ENCODE peak calls at places on chromosomes 11 and 22, in eight cellular contexts. Z is stimulated activated CD8-positive, alpha-beta memory T cell treated with anti-CD3 and anti-CD28 coated beads, Interleukin-12 subunit alpha, Interleukin-12 subunit beta, amount 100 ng/mL, for 4 hours; F is EL; H is naive thymus-derived CD4-positive, alpha-beta T cell; V is mucosa of gallbladder; R is skeletal muscle cell; C is T-helper 2 cell; B is GM04504. A is an unnamed sample.
A peak's percentile ranks its signal among the peaks of the same experiment; 100 is the strongest.

GRCh38 chr11:133234883-133235282 is 297.4 kb downstream of the OPCML start:
- DNase-seq in Z (no peak), F (no peak), H (no peak), V (no peak), R (no peak), C (no peak), B (no peak), A (no peak)

GRCh38 chr11:11937957-11938356 is 70.5 kb downstream of the DKK3 start:
- DNase-seq in Z (no peak), F (no peak), H (no peak), V (no peak), R (no peak), C (no peak), B (no peak), A (no peak)

GRCh38 chr11:1224491-1225385 is 1.9 kb downstream of the MUC5B start:
- DNase-seq in Z (no peak), F (no peak), H (no peak), V (no peak), R (no peak), C (no peak), B (no peak), A (no peak)

GRCh38 chr11:80702264-80702663 is 1261.4 kb upstream of the TENM4 start:
- DNase-seq in Z (no peak), F (no peak), H (no peak), V (no peak), R (no peak), C (no peak), B (no peak), A (no peak)

GRCh38 chr11:47981667-47982404 is 1.5 kb downstream of the PTPRJ start:
- DNase-seq in Z (no peak), F (peak; percentile 28), H (no peak), V (no peak), R (no peak), C (no peak), B (no peak), A (no peak)

GRCh38 chr11:125404811-125405481 is 91.1 kb downstream of the FEZ1 start:
- DNase-seq in Z (peak; percentile 41), F (peak; percentile 50), H (peak; percentile 75), V (peak; percentile 67), R (no peak), C (peak; percentile 46), B (no peak), A (peak; percentile 69)

GRCh38 chr11:80937831-80938230 is 1497.0 kb upstream of the TENM4 start:
- DNase-seq in Z (no peak), F (no peak), H (no peak), V (no peak), R (no peak), C (no peak), B (no peak), A (no peak)

GRCh38 chr11:120343429-120343828 is 7.2 kb downstream of the ARHGEF12 start:
- DNase-seq in Z (no peak), F (no peak), H (no peak), V (no peak), R (no peak), C (no peak), B (no peak), A (no peak)

GRCh38 chr11:105829084-105829483 is 193.0 kb downstream of the MSANTD4 start:
- DNase-seq in Z (no peak), F (no peak), H (no peak), V (no peak), R (no peak), C (no peak), B (no peak), A (no peak)

GRCh38 chr11:43989162-43989961 is 46.9 kb downstream of the C11orf96 start:
- DNase-seq in Z (no peak), F (no peak), H (no peak), V (peak; percentile 58), R (no peak), C (no peak), B (no peak), A (no peak)

GRCh38 chr11:57460017-57460755 is at the start of gene RTN4RL2:
- DNase-seq in Z (no peak), F (peak; percentile 65), H (peak; percentile 46), V (peak; percentile 33), R (no peak), C (no peak), B (no peak), A (no peak)

GRCh38 chr11:114166897-114167323 is 107.4 kb downstream of the ZBTB16 start:
- DNase-seq in Z (no peak), F (peak; percentile 81), H (no peak), V (peak; percentile 58), R (peak; percentile 77), C (no peak), B (peak; percentile 64), A (no peak)

GRCh38 chr11:65476632-65477270 is 22.1 kb upstream of the MALAT1 start:
- DNase-seq in Z (no peak), F (peak; percentile 24), H (no peak), V (no peak), R (no peak), C (peak; percentile 18), B (no peak), A (peak; percentile 64)

GRCh38 chr11:126007263-126007662 is 55.4 kb downstream of the CDON start:
- DNase-seq in Z (no peak), F (peak; percentile 13), H (no peak), V (no peak), R (peak; percentile 16), C (no peak), B (peak; percentile 24), A (no peak)

GRCh38 chr11:61874460-61874809 is 16.9 kb downstream of the FADS3 start:
- DNase-seq in Z (no peak), F (no peak), H (no peak), V (no peak), R (no peak), C (no peak), B (no peak), A (no peak)

GRCh38 chr22:20399866-20400605 is 6.1 kb downstream of the ZNF74 start:
- DNase-seq in Z (no peak), F (no peak), H (no peak), V (no peak), R (no peak), C (no peak), B (no peak), A (no peak)

GRCh38 chr11:46520971-46521745 is 72.7 kb downstream of the AMBRA1 start:
- DNase-seq in Z (no peak), F (peak; percentile 79), H (no peak), V (no peak), R (no peak), C (no peak), B (peak; percentile 22), A (no peak)

GRCh38 chr11:64833198-64833502 is 11.3 kb downstream of the CDC42BPG start:
- DNase-seq in Z (no peak), F (no peak), H (no peak), V (no peak), R (no peak), C (no peak), B (no peak), A (no peak)

GRCh38 chr11:44564653-44565007 is 833 bp upstream of the CD82 start:
- DNase-seq in Z (no peak), F (peak; percentile 84), H (no peak), V (no peak), R (peak; percentile 85), C (no peak), B (peak; percentile 69), A (peak; percentile 85)

GRCh38 chr11:111977141-111978027 is 40.2 kb downstream of the DIXDC1 start:
- DNase-seq in Z (no peak), F (peak; percentile 47), H (peak; percentile 31), V (peak; percentile 49), R (no peak), C (no peak), B (no peak), A (peak; percentile 68)

GRCh38 chr22:39292561-39293074 is 26.8 kb downstream of the RPL3 start:
- DNase-seq in Z (no peak), F (peak; percentile 98), H (no peak), V (peak; percentile 94), R (peak; percentile 87), C (no peak), B (peak; percentile 79), A (peak; percentile 92)

GRCh38 chr11:96097844-96098421 is 174.0 kb upstream of the MTMR2 start:
- DNase-seq in Z (no peak), F (peak; percentile 64), H (no peak), V (no peak), R (no peak), C (no peak), B (no peak), A (no peak)

GRCh38 chr11:9726313-9727022 is 62.6 kb downstream of the SWAP70 start:
- DNase-seq in Z (no peak), F (peak; percentile 65), H (no peak), V (no peak), R (peak; percentile 36), C (no peak), B (peak; percentile 12), A (no peak)

GRCh38 chr11:46391578-46392420 is at the start of gene CHRM4:
- DNase-seq in Z (no peak), F (peak; percentile 67), H (peak; percentile 53), V (no peak), R (no peak), C (no peak), B (no peak), A (no peak)

GRCh38 chr11:73175551-73176144 is 33.5 kb upstream of the FCHSD2 start:
- DNase-seq in Z (no peak), F (no peak), H (no peak), V (no peak), R (no peak), C (no peak), B (no peak), A (no peak)

GRCh38 chr22:20227363-20227762 is 40.8 kb downstream of the RTN4R start:
- DNase-seq in Z (no peak), F (no peak), H (no peak), V (no peak), R (no peak), C (no peak), B (no peak), A (no peak)

GRCh38 chr11:125348704-125349635 is 147.1 kb downstream of the FEZ1 start:
- DNase-seq in Z (peak; percentile 7), F (peak; percentile 36), H (peak; percentile 62), V (peak; percentile 34), R (no peak), C (peak; percentile 20), B (no peak), A (peak; percentile 54)

GRCh38 chr11:65919151-65920034 is at the start of gene DRAP1:
- DNase-seq in Z (peak; percentile 100), F (peak; percentile 98), H (peak; percentile 98), V (peak; percentile 99), R (peak; percentile 96), C (peak; percentile 99), B (peak; percentile 96), A (peak; percentile 99)

GRCh38 chr11:80816966-80817365 is 1376.1 kb upstream of the TENM4 start:
- DNase-seq in Z (no peak), F (no peak), H (no peak), V (no peak), R (no peak), C (no peak), B (no peak), A (no peak)